ENCODE peak calls at places on chromosome 21, in five cellular contexts. N is foreskin keratinocyte, E is upper lobe of right lung, H is A549, Y is AG04450. J is an unnamed sample.

GRCh38 chr21:37028579-37028978 is 22.1 kb downstream of the RIPPLY3 start:
- DNase-seq in N (no peak), E (no peak), H (peak), Y (no peak), J (no peak)

GRCh38 chr21:35963920-35964451 is 96.3 kb downstream of the SETD4 start:
- DNase-seq in N (no peak), E (no peak), H (no peak), Y (no peak), J (no peak)

GRCh38 chr21:20943476-20944085 is 54.6 kb upstream of the NCAM2 start:
- DNase-seq in N (no peak), E (no peak), H (no peak), Y (no peak), J (no peak)

GRCh38 chr21:43287111-43287973 is 118.5 kb downstream of the CRYAA start:
- DNase-seq in N (no peak), E (peak), H (no peak), Y (no peak), J (peak)

GRCh38 chr21:42398414-42399030 is 2.7 kb upstream of the TMPRSS3 start:
- DNase-seq in N (no peak), E (peak), H (no peak), Y (no peak), J (no peak)

GRCh38 chr21:33261635-33262034 is 4.5 kb upstream of the IL10RB start:
- DNase-seq in N (no peak), E (peak), H (no peak), Y (peak), J (no peak)

GRCh38 chr21:26432410-26432809 is 140.7 kb downstream of the CYYR1 start:
- DNase-seq in N (no peak), E (no peak), H (no peak), Y (no peak), J (no peak)

GRCh38 chr21:38804617-38805281 is 980 bp upstream of the ETS2 start:
- DNase-seq in N (peak), E (peak), H (peak), Y (no peak), J (peak)

GRCh38 chr21:32406405-32406804 is 6.1 kb upstream of the EVA1C start:
- DNase-seq in N (no peak), E (no peak), H (no peak), Y (no peak), J (no peak)

GRCh38 chr21:32382108-32382601 is 10.7 kb downstream of the URB1 start:
- DNase-seq in N (peak), E (no peak), H (peak), Y (no peak), J (no peak)

GRCh38 chr21:25133939-25134338 is 473.3 kb downstream of the MRPL39 start:
- DNase-seq in N (peak), E (no peak), H (no peak), Y (no peak), J (no peak)

GRCh38 chr21:36640260-36641244 is 58.4 kb upstream of the SIM2 start:
- DNase-seq in N (no peak), E (no peak), H (no peak), Y (no peak), J (no peak)

GRCh38 chr21:39955326-39955725 is 88.1 kb downstream of the PCP4 start:
- DNase-seq in N (no peak), E (no peak), H (no peak), Y (no peak), J (no peak)

GRCh38 chr21:25370311-25370744 is 237.0 kb downstream of the MRPL39 start:
- DNase-seq in N (peak), E (no peak), H (no peak), Y (peak), J (no peak)

GRCh38 chr21:38048241-38048640 is 132.0 kb upstream of the KCNJ6 start:
- DNase-seq in N (no peak), E (no peak), H (no peak), Y (no peak), J (no peak)

GRCh38 chr21:42384184-42384583 is 11.7 kb downstream of the TMPRSS3 start:
- DNase-seq in N (no peak), E (no peak), H (no peak), Y (no peak), J (no peak)

GRCh38 chr21:25934130-25934529 is 199.4 kb downstream of the GABPA start:
- DNase-seq in N (no peak), E (no peak), H (no peak), Y (no peak), J (no peak)

GRCh38 chr21:33196956-33197374 is 32.8 kb upstream of the IFNAR2 start:
- DNase-seq in N (peak), E (peak), H (peak), Y (no peak), J (peak)

GRCh38 chr21:43208561-43209332 is 39.9 kb downstream of the CRYAA start:
- DNase-seq in N (no peak), E (peak), H (no peak), Y (no peak), J (no peak)

GRCh38 chr21:37338671-37339526 is 27.7 kb upstream of the DYRK1A start:
- DNase-seq in N (peak), E (no peak), H (peak), Y (peak), J (peak)

GRCh38 chr21:19475525-19475924 is 1071.9 kb upstream of the TMPRSS15 start:
- DNase-seq in N (no peak), E (no peak), H (no peak), Y (no peak), J (no peak)

GRCh38 chr21:45405271-45405818 is 380 bp downstream of the COL18A1 start:
- DNase-seq in N (no peak), E (no peak), H (no peak), Y (no peak), J (peak)

GRCh38 chr21:33205476-33205875 is 24.3 kb upstream of the IFNAR2 start:
- DNase-seq in N (no peak), E (no peak), H (peak), Y (no peak), J (no peak)

GRCh38 chr21:31557956-31558838 is 101.3 kb upstream of the SOD1 start:
- DNase-seq in N (peak), E (peak), H (no peak), Y (no peak), J (no peak)

GRCh38 chr21:24225432-24225831 is 1381.8 kb downstream of the MRPL39 start:
- DNase-seq in N (peak), E (no peak), H (no peak), Y (peak), J (no peak)

GRCh38 chr21:26683996-26684395 is 110.9 kb upstream of the CYYR1 start:
- DNase-seq in N (no peak), E (no peak), H (no peak), Y (no peak), J (no peak)

DNA sequence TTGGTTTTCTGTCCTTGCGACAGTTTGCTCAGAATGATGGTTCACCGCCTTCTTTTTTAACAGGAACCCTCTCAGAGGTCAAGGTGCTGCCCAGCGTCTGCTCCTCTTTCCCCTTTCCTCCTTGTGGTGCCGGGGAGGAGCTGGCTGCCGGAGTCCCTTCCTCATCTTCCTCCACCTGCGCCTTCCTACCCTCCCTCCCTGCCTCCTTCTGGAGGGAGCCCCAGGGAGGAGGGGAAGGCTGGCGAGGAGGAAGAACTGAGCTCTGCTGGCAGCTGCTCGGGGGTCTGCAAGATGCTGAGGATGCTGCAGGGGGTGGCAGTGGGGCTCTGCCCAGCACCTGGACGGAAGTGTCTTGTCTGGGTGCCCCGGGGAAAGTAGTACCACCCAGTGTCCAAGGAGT is 31.2 kb downstream of the BACE2 start:
- DNase-seq in N (no peak), E (no peak), H (no peak), Y (no peak), J (no peak)
- TF ChIP-seq CTCF in N (no peak), E (no peak), H (no peak), Y (no peak), J (no peak)

GRCh38 chr21:16911166-16911607 is 601.7 kb upstream of the CXADR start:
- DNase-seq in N (no peak), E (no peak), H (no peak), Y (no peak), J (no peak)
- H3K27ac ChIP-seq in N (no peak), E (no peak), H (no peak), Y (no peak), J (peak)

GRCh38 chr21:34603002-34603709 is 11.8 kb downstream of the RCAN1 start:
- DNase-seq in N (peak), E (peak), H (peak), Y (peak), J (peak)
- TF ChIP-seq CTCF in N (peak), E (peak), H (peak), Y (peak), J (peak)

GRCh38 chr21:46544824-46545223 is 60.1 kb downstream of the S100B start:
- DNase-seq in N (no peak), E (no peak), H (no peak), Y (no peak), J (no peak)

GRCh38 chr21:46540087-46540710 is 64.7 kb downstream of the S100B start:
- DNase-seq in N (no peak), E (no peak), H (no peak), Y (no peak), J (no peak)

GRCh38 chr21:46543306-46543705 is 61.6 kb downstream of the S100B start:
- DNase-seq in N (no peak), E (no peak), H (no peak), Y (no peak), J (no peak)

GRCh38 chr21:46544003-46544402 is 60.9 kb downstream of the S100B start:
- DNase-seq in N (no peak), E (no peak), H (no peak), Y (no peak), J (no peak)

DNA sequence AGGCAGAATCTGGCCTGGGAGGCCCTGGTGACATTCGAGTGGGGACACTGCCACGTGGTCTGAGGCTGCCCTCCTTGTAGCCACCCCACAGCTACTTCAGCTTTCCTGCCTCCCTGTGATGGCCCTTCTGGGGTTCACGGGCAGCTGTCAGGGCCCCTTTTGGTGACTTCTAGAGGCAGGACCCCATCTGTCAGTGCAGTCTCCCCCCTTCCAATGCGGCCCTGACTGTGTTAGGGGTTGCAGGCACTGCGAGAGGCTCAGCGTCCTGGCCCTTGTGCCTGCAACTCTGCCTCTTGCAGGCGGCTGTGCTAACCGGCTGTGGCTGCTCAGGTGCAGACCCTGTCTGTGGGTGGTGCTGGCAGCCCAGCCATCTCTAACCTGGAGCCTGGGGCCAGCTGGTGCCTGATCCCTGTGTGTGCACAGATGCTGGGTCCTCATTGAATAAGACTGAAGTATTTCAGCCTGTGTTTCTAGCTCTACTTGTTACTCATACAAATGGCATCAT is 62.2 kb downstream of the S100B start:
- DNase-seq in N (no peak), E (no peak), H (no peak), Y (no peak), J (no peak)
- H3K27ac ChIP-seq in N (no peak), E (no peak), H (no peak), Y (no peak), J (no peak)

GRCh38 chr21:30257773-30258172 is 25.0 kb downstream of the KRTAP24-1 start:
- DNase-seq in N (peak), E (no peak), H (peak), Y (no peak), J (no peak)
- TF ChIP-seq CTCF in N (peak), E (no peak), H (no peak), Y (no peak), J (peak)

GRCh38 chr21:44306926-44307687 is 7.3 kb downstream of the PFKL start:
- DNase-seq in N (no peak), E (no peak), H (no peak), Y (no peak), J (no peak)
- H3K27ac ChIP-seq in N (no peak), E (no peak), H (no peak), Y (no peak), J (no peak)